ENCODE peak calls at places on chromosomes 3 and 15, in six cellular contexts. W is left cardiac atrium; L is activated T-cell treated with anti-CD3 and anti-CD28 coated beads, Interleukin-2, amount 50 U/mL, for 72 hours; K is adipocyte; R is fibroblast of lung; V is globus pallidus. U is an unnamed sample.
A peak's percentile ranks its signal among the peaks of the same experiment; 100 is the strongest.

GRCh38 chr3:195209083-195209835 is 61.7 kb downstream of the XXYLT1 start:
- DNase-seq in W (no peak), V (no peak), K (no peak), R (no peak), L (no peak), U (no peak)

GRCh38 chr15:24857777-24858176 is 97.0 kb upstream of the SNRPN start:
- DNase-seq in R (peak; percentile 45), V (no peak), K (no peak), W (no peak), L (no peak), U (no peak)

GRCh38 chr3:4565806-4566501 is 72.8 kb downstream of the ITPR1 start:
- DNase-seq in V (no peak), K (no peak), W (no peak), R (no peak), L (no peak), U (peak; percentile 50)

GRCh38 chr3:193572426-193572908 is 17.8 kb upstream of the ATP13A4 start:
- DNase-seq in R (peak; percentile 70), K (peak; percentile 82), W (peak; percentile 30), L (peak; percentile 48), V (peak; percentile 78), U (no peak)

GRCh38 chr15:60385620-60386552 is 11.9 kb downstream of the ANXA2 start:
- DNase-seq in V (no peak), W (no peak), L (no peak), R (no peak), K (no peak), U (no peak)

GRCh38 chr3:61250784-61251173 is 473 bp downstream of the FHIT start:
- DNase-seq in K (peak; percentile 27), W (peak; percentile 36), R (peak; percentile 6), V (peak; percentile 50), L (peak; percentile 46), U (no peak)

GRCh38 chr15:39075311-39075710 is 505.6 kb upstream of the THBS1 start:
- DNase-seq in K (no peak), R (no peak), W (no peak), V (no peak), L (no peak), U (no peak)

GRCh38 chr15:41407341-41407740 is 5.0 kb upstream of the NDUFAF1 start:
- DNase-seq in R (no peak), K (no peak), L (no peak), V (no peak), W (no peak), U (no peak)